ENCODE peak calls at places on chromosomes 7 and 10, in eight cellular contexts. R is fibroblast of lung, A is colonic mucosa, P is mesendoderm, T is DND-41, V is GM12878, S is neural progenitor cell, Q is astrocyte. W is an unnamed sample.

GRCh38 chr7:18974803-18975202 is 142.6 kb downstream of the TWIST1 start:
- DNase-seq in R (peak; percentile 75), S (no peak), Q (peak; percentile 67), T (no peak), A (no peak), P (peak; percentile 35), V (no peak), W (no peak)

GRCh38 chr7:142481548-142481947 is 223.7 kb upstream of the PRSS58 start:
- DNase-seq in R (no peak), A (no peak), Q (no peak), S (peak; percentile 7), V (no peak), P (peak; percentile 37), T (no peak), W (no peak)

GRCh38 chr10:30819306-30820190 is 190.0 kb upstream of the LYZL2 start:
- DNase-seq in R (peak; percentile 86), A (no peak), Q (peak; percentile 86), P (no peak), T (no peak), V (no peak), S (no peak), W (no peak)

GRCh38 chr10:107616463-107617131 is 452.1 kb upstream of the SORCS1 start:
- DNase-seq in Q (no peak), P (peak; percentile 0), R (peak; percentile 21), A (no peak), T (no peak), S (no peak), V (no peak), W (no peak)

GRCh38 chr7:148872198-148872597 is 11.9 kb downstream of the EZH2 start:
- DNase-seq in Q (no peak), R (no peak), S (no peak), T (no peak), A (no peak), P (no peak), V (no peak), W (no peak)

GRCh38 chr7:41445951-41446350 is 256.9 kb downstream of the INHBA start:
- DNase-seq in P (no peak), R (no peak), Q (no peak), T (no peak), A (no peak), V (no peak), S (no peak), W (no peak)

GRCh38 chr7:44965441-44965903 is 13.3 kb downstream of the MYO1G start:
- DNase-seq in R (no peak), Q (no peak), V (no peak), A (no peak), P (no peak), S (no peak), T (no peak), W (peak; percentile 65)

GRCh38 chr10:6912424-6912823 is 332.3 kb upstream of the PRKCQ start:
- DNase-seq in R (peak; percentile 53), Q (peak; percentile 45), V (no peak), A (no peak), P (no peak), T (no peak), S (no peak), W (peak; percentile 80)

GRCh38 chr10:118374404-118374803 is 32.3 kb upstream of the FAM204A start:
- DNase-seq in S (no peak), V (no peak), P (no peak), A (no peak), Q (peak; percentile 48), T (no peak), R (peak; percentile 65), W (no peak)

GRCh38 chr7:133437544-133437943 is 184.7 kb downstream of the EXOC4 start:
- DNase-seq in T (no peak), S (no peak), R (no peak), P (no peak), A (no peak), Q (no peak), V (no peak), W (no peak)

GRCh38 chr7:133431134-133431711 is 178.3 kb downstream of the EXOC4 start:
- DNase-seq in A (no peak), Q (no peak), P (no peak), S (no peak), V (no peak), T (no peak), R (no peak), W (no peak)

GRCh38 chr7:133436014-133436428 is 183.1 kb downstream of the EXOC4 start:
- DNase-seq in A (no peak), P (no peak), T (no peak), V (no peak), Q (peak; percentile 66), S (no peak), R (peak; percentile 77), W (peak; percentile 77)

GRCh38 chr7:133433165-133433812 is 180.4 kb downstream of the EXOC4 start:
- DNase-seq in V (no peak), R (no peak), Q (no peak), A (no peak), P (no peak), S (no peak), T (no peak), W (no peak)

DNA sequence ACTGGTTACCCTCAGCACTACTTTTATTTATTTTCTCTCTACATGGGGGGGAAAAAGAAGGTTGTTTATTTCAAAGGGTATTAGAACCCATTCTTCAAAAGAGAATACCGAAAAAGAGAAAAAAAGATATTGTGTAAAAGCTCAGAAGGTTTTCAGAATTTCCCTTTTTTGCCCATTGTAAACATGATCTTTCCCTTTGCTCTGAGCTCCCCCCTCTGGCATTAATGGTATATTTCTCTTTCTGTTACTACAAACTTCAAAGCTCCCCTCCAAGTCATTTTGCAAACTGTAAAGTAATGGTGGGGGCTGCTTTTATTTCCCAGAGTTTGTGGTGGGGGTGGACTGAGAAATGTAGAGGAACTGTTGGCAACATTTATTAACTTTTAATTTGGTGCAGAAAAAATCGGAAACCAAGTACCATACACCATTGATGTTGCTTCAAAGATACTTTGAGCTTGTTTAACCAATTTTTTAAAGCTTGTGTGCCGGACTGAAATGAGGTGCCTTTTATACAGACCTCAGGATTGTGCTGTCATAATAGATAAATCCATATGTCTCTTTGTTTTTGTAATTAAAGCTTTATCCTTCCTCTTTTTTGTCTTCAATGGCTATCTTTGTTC is 181.5 kb downstream of the EXOC4 start:
- DNase-seq in T (peak; percentile 26), S (peak; percentile 32), R (peak; percentile 30), A (no peak), Q (peak; percentile 12), V (no peak), P (peak; percentile 60), W (no peak)
- H3K9ac ChIP-seq in T (no peak overlapping the region), S (no peak overlapping the region), R (no peak overlapping the region), A (no peak overlapping the region), Q (no peak overlapping the region), V (no peak overlapping the region), P (no peak overlapping the region), W (no peak overlapping the region)

DNA sequence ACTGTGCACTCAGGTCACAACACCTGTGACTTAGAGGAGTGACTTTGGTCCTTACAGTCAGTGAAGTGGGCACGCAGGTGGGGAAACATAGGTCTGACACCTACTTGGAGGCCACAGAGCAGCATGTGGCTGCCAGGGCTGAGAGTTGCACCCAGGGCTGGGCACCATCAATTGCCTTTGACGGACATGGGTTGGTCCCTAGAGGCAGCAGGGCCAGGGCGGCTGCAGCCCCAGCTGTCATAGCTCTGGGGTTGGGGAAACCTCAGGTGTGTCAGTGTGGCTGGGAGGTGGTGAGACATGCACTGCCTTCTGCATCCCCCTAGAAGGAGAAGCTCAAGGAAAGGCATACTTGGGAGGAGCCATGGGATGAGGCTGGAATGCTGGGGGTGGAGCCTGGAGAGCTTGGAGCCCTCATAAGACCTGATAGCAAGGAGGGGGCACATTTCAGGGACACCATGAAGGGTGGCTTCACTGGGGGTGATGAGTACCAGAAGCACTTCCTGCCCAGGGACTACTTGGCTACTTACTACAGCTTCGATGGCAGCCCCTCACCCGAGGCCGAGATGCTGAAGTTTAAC is at the start of gene INMT:
- DNase-seq in Q (no peak), R (no peak), P (no peak), T (no peak), S (no peak), V (no peak), A (no peak), W (no peak)
- H3K9ac ChIP-seq in Q (no peak within 1 kb of the TSS), R (peak within 1 kb of the TSS; percentile 64), P (no peak within 1 kb of the TSS), T (no peak within 1 kb of the TSS), S (no peak within 1 kb of the TSS), V (no peak within 1 kb of the TSS), A (no peak within 1 kb of the TSS), W (no peak within 1 kb of the TSS)

DNA sequence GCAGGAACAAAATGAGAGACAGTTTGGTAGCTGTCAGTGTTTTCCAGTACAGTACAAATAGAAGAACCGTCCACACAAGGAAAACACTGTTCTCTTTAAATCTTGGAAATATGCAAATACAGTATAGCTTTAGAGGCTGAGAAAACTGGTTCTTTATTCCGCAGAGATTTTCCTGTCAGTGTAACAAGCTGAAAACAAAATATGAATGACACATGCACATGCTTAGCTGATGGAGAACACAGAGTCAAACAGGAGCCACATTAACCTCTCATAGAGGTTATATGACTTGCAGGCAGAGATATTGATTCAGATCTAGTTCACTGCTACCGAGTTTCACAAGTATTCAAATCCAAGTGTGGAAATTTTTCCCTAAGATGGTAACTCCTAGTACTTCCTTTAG is 135.2 kb upstream of the C1QL3 start:
- DNase-seq in P (no peak), A (no peak), V (no peak), S (no peak), T (no peak), R (no peak), Q (no peak), W (no peak)
- H3K9ac ChIP-seq in P (no peak overlapping the region), A (no peak overlapping the region), V (no peak overlapping the region), S (no peak overlapping the region), T (no peak overlapping the region), R (no peak overlapping the region), Q (no peak overlapping the region), W (no peak overlapping the region)

GRCh38 chr10:132700168-132701098 is 85.5 kb downstream of the NKX6-2 start:
- DNase-seq in A (peak; percentile 59), V (no peak), R (peak; percentile 48), Q (peak; percentile 33), T (no peak), S (no peak), P (no peak), W (peak; percentile 77)
- H3K9ac ChIP-seq in A (peak overlapping the region; percentile 65), V (no peak overlapping the region), R (peak overlapping the region; percentile 65), Q (peak overlapping the region; percentile 76), T (no peak overlapping the region), S (no peak overlapping the region), P (no peak overlapping the region), W (no peak overlapping the region)

GRCh38 chr7:24816868-24817267 is 59.6 kb upstream of the GSDME start:
- DNase-seq in R (no peak), S (no peak), P (no peak), V (no peak), Q (no peak), T (no peak), A (no peak), W (no peak)

GRCh38 chr7:24821045-24821853 is 64.0 kb upstream of the GSDME start:
- DNase-seq in A (peak; percentile 82), P (peak; percentile 30), S (no peak), Q (peak; percentile 98), T (peak; percentile 94), V (peak; percentile 88), R (peak; percentile 99), W (no peak)

GRCh38 chr7:24820730-24821044 is 63.4 kb upstream of the GSDME start:
- DNase-seq in T (no peak), Q (no peak), A (no peak), P (no peak), S (no peak), R (no peak), V (no peak), W (no peak)

GRCh38 chr7:24817339-24817738 is 60.1 kb upstream of the GSDME start:
- DNase-seq in R (peak; percentile 20), A (no peak), T (no peak), S (peak; percentile 19), P (no peak), V (no peak), Q (no peak), W (no peak)

GRCh38 chr7:24819916-24820689 is 62.8 kb upstream of the GSDME start:
- DNase-seq in A (peak; percentile 92), P (peak; percentile 92), V (no peak), R (peak; percentile 81), T (peak; percentile 81), Q (peak; percentile 69), S (peak; percentile 84), W (peak; percentile 85)
- H3K9ac ChIP-seq in A (no peak overlapping the region), P (no peak overlapping the region), V (peak overlapping the region; percentile 43), R (no peak overlapping the region), T (peak overlapping the region; percentile 31), Q (peak overlapping the region; percentile 80), S (no peak overlapping the region), W (no peak overlapping the region)

W was measured in kidney.